ENCODE peak calls at places on chromosomes 5 and 9, in ten cellular contexts. One of them, this sample, is unnamed. For H3K9me3, the result is how much of the 10 kb centered on the place peaks cover.

GRCh38 chr5:142845954-142846398 is 75.8 kb downstream of the ARHGAP26 start:
- DNase-seq in esophagus squamous epithelium: no peak
- DNase-seq in IMR-90: no peak
- DNase-seq in astrocyte: no peak
- DNase-seq in left ventricle myocardium inferior: no peak
- DNase-seq in stomach: peak
- DNase-seq in cardiac muscle cell: no peak
- DNase-seq in ovary: no peak
- DNase-seq in H9: no peak
- DNase-seq in WERI-Rb-1: no peak
- DNase-seq in this sample: no peak

GRCh38 chr9:111759762-111760639 is 34.7 kb downstream of the SHOC1 start:
- DNase-seq in astrocyte: peak
- DNase-seq in cardiac muscle cell: peak
- DNase-seq in esophagus squamous epithelium: no peak
- DNase-seq in left ventricle myocardium inferior: no peak
- DNase-seq in IMR-90: peak
- DNase-seq in stomach: peak
- DNase-seq in H9: no peak
- DNase-seq in WERI-Rb-1: peak
- DNase-seq in ovary: no peak
- DNase-seq in this sample: no peak

GRCh38 chr9:26975728-26976707 is 19.8 kb downstream of the IFT74 start:
- DNase-seq in WERI-Rb-1: peak
- DNase-seq in H9: peak
- DNase-seq in esophagus squamous epithelium: no peak
- DNase-seq in ovary: no peak
- DNase-seq in astrocyte: peak
- DNase-seq in left ventricle myocardium inferior: no peak
- DNase-seq in IMR-90: peak
- DNase-seq in stomach: peak
- DNase-seq in cardiac muscle cell: peak
- DNase-seq in this sample: no peak

GRCh38 chr5:10989577-10990263 is 228.7 kb upstream of the DAP start:
- DNase-seq in stomach: no peak
- DNase-seq in esophagus squamous epithelium: no peak
- DNase-seq in WERI-Rb-1: no peak
- DNase-seq in H9: no peak
- DNase-seq in astrocyte: no peak
- DNase-seq in cardiac muscle cell: no peak
- DNase-seq in ovary: no peak
- DNase-seq in left ventricle myocardium inferior: no peak
- DNase-seq in IMR-90: no peak
- DNase-seq in this sample: no peak

GRCh38 chr9:138068601-138069035 is 191.0 kb downstream of the CACNA1B start:
- DNase-seq in astrocyte: no peak
- DNase-seq in stomach: peak
- DNase-seq in ovary: no peak
- DNase-seq in left ventricle myocardium inferior: no peak
- DNase-seq in cardiac muscle cell: no peak
- DNase-seq in WERI-Rb-1: no peak
- DNase-seq in esophagus squamous epithelium: no peak
- DNase-seq in IMR-90: no peak
- DNase-seq in H9: peak
- DNase-seq in this sample: no peak

GRCh38 chr5:157592594-157592993 is 17.0 kb upstream of the ADAM19 start:
- DNase-seq in H9: no peak
- DNase-seq in IMR-90: no peak
- DNase-seq in esophagus squamous epithelium: no peak
- DNase-seq in cardiac muscle cell: no peak
- DNase-seq in astrocyte: no peak
- DNase-seq in WERI-Rb-1: no peak
- DNase-seq in left ventricle myocardium inferior: no peak
- DNase-seq in stomach: no peak
- DNase-seq in ovary: no peak
- DNase-seq in this sample: no peak

GRCh38 chr5:150624334-150625163 is 15.9 kb upstream of the SYNPO start:
- DNase-seq in H9: peak
- DNase-seq in esophagus squamous epithelium: no peak
- DNase-seq in ovary: no peak
- DNase-seq in left ventricle myocardium inferior: peak
- DNase-seq in stomach: no peak
- DNase-seq in IMR-90: no peak
- DNase-seq in cardiac muscle cell: peak
- DNase-seq in WERI-Rb-1: no peak
- DNase-seq in astrocyte: no peak
- DNase-seq in this sample: peak

GRCh38 chr5:135269224-135269623 is 129.8 kb downstream of the MACROH2A1 start:
- DNase-seq in stomach: no peak
- DNase-seq in ovary: no peak
- DNase-seq in cardiac muscle cell: no peak
- DNase-seq in WERI-Rb-1: no peak
- DNase-seq in left ventricle myocardium inferior: no peak
- DNase-seq in esophagus squamous epithelium: no peak
- DNase-seq in H9: no peak
- DNase-seq in astrocyte: no peak
- DNase-seq in IMR-90: peak
- DNase-seq in this sample: no peak

GRCh38 chr9:79522793-79523192 is 49.0 kb upstream of the TLE4 start:
- DNase-seq in astrocyte: no peak
- DNase-seq in left ventricle myocardium inferior: no peak
- DNase-seq in ovary: no peak
- DNase-seq in IMR-90: no peak
- DNase-seq in stomach: no peak
- DNase-seq in cardiac muscle cell: no peak
- DNase-seq in H9: no peak
- DNase-seq in esophagus squamous epithelium: no peak
- DNase-seq in WERI-Rb-1: no peak
- DNase-seq in this sample: no peak

GRCh38 chr5:137401946-137402345 is 97.2 kb downstream of the SPOCK1 start:
- DNase-seq in H9: no peak
- DNase-seq in left ventricle myocardium inferior: no peak
- DNase-seq in astrocyte: no peak
- DNase-seq in WERI-Rb-1: no peak
- DNase-seq in stomach: no peak
- DNase-seq in IMR-90: no peak
- DNase-seq in cardiac muscle cell: no peak
- DNase-seq in esophagus squamous epithelium: no peak
- DNase-seq in ovary: no peak
- DNase-seq in this sample: no peak

GRCh38 chr5:111805071-111805470 is 48.1 kb upstream of the NREP start:
- DNase-seq in IMR-90: no peak
- DNase-seq in astrocyte: no peak
- DNase-seq in left ventricle myocardium inferior: no peak
- DNase-seq in esophagus squamous epithelium: no peak
- DNase-seq in stomach: no peak
- DNase-seq in WERI-Rb-1: no peak
- DNase-seq in ovary: no peak
- DNase-seq in H9: no peak
- DNase-seq in cardiac muscle cell: no peak
- DNase-seq in this sample: no peak

GRCh38 chr5:157539623-157540022 is 36.0 kb downstream of the ADAM19 start:
- DNase-seq in cardiac muscle cell: no peak
- DNase-seq in stomach: no peak
- DNase-seq in esophagus squamous epithelium: no peak
- DNase-seq in ovary: no peak
- DNase-seq in left ventricle myocardium inferior: no peak
- DNase-seq in IMR-90: peak
- DNase-seq in WERI-Rb-1: no peak
- DNase-seq in astrocyte: no peak
- DNase-seq in H9: no peak
- DNase-seq in this sample: no peak

GRCh38 chr9:120982851-120983250 is 56.3 kb upstream of the TRAF1 start:
- DNase-seq in astrocyte: no peak
- DNase-seq in IMR-90: peak
- DNase-seq in cardiac muscle cell: peak
- DNase-seq in esophagus squamous epithelium: no peak
- DNase-seq in stomach: no peak
- DNase-seq in WERI-Rb-1: no peak
- DNase-seq in left ventricle myocardium inferior: no peak
- DNase-seq in ovary: no peak
- DNase-seq in H9: no peak
- DNase-seq in this sample: no peak

GRCh38 chr5:141366016-141366896 is 2.3 kb downstream of the PCDHGA5 start:
- DNase-seq in ovary: no peak
- DNase-seq in esophagus squamous epithelium: no peak
- DNase-seq in stomach: no peak
- DNase-seq in IMR-90: no peak
- DNase-seq in astrocyte: no peak
- DNase-seq in left ventricle myocardium inferior: no peak
- DNase-seq in cardiac muscle cell: no peak
- DNase-seq in H9: no peak
- DNase-seq in WERI-Rb-1: no peak
- DNase-seq in this sample: no peak

GRCh38 chr5:141359790-141360426 is at the start of gene PCDHGB2:
- DNase-seq in ovary: no peak
- DNase-seq in IMR-90: peak
- DNase-seq in cardiac muscle cell: peak
- DNase-seq in astrocyte: peak
- DNase-seq in stomach: no peak
- DNase-seq in esophagus squamous epithelium: no peak
- DNase-seq in H9: peak
- DNase-seq in WERI-Rb-1: no peak
- DNase-seq in left ventricle myocardium inferior: no peak
- DNase-seq in this sample: no peak

GRCh38 chr5:141362719-141363118 is 1.2 kb upstream of the PCDHGA5 start:
- DNase-seq in left ventricle myocardium inferior: no peak
- DNase-seq in WERI-Rb-1: no peak
- DNase-seq in cardiac muscle cell: no peak
- DNase-seq in H9: no peak
- DNase-seq in astrocyte: no peak
- DNase-seq in stomach: no peak
- DNase-seq in IMR-90: no peak
- DNase-seq in esophagus squamous epithelium: no peak
- DNase-seq in ovary: no peak
- DNase-seq in this sample: no peak

GRCh38 chr5:141360685-141361084 is 891 bp downstream of the PCDHGB2 start:
- DNase-seq in left ventricle myocardium inferior: no peak
- DNase-seq in stomach: no peak
- DNase-seq in cardiac muscle cell: no peak
- DNase-seq in IMR-90: no peak
- DNase-seq in ovary: no peak
- DNase-seq in esophagus squamous epithelium: no peak
- DNase-seq in astrocyte: no peak
- DNase-seq in WERI-Rb-1: no peak
- DNase-seq in H9: no peak
- DNase-seq in this sample: no peak

DNA sequence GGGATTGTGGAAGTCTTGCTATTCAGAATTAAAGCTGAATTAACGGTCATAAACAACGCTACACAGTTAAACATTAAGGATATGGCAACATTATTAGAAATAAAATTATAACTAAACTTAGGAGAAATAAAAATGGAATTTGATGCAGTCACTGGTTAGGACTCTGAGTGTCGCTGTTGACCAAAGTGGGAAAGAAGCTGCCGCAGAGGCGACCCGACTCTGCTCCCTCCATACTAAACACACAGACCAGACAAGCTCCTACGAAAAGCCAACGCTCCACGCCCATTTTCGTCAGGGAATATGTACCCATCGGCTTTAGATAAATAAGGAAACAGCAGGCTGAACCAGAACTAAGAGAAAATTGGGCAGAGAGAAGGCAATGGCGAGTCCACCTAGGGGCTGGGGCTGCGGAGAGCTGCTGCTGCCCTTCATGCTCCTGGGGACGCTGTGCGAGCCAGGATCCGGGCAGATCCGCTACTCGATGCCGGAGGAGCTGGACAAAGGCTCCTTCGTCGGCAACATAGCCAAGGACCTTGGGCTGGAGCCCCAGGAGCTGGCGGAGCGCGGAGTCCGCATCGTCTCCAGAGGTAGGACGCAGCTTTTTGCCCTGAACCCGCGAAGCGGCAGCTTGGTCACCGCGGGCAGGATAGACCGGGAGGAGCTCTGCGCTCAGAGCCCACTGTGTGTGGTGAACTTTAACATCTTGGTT is at the start of gene PCDHGA5:
- DNase-seq in cardiac muscle cell: peak
- DNase-seq in H9: no peak
- DNase-seq in left ventricle myocardium inferior: no peak
- DNase-seq in stomach: no peak
- DNase-seq in ovary: no peak
- DNase-seq in WERI-Rb-1: no peak
- DNase-seq in IMR-90: peak
- DNase-seq in astrocyte: peak
- DNase-seq in esophagus squamous epithelium: no peak
- DNase-seq in this sample: no peak
- H3K9me3 ChIP-seq in cardiac muscle cell: under half
- H3K9me3 ChIP-seq in H9: under half
- H3K9me3 ChIP-seq in left ventricle myocardium inferior: half or more
- H3K9me3 ChIP-seq in stomach: half or more
- H3K9me3 ChIP-seq in ovary: under half
- H3K9me3 ChIP-seq in WERI-Rb-1: under half
- H3K9me3 ChIP-seq in IMR-90: half or more
- H3K9me3 ChIP-seq in astrocyte: half or more
- H3K9me3 ChIP-seq in esophagus squamous epithelium: under half
- H3K9me3 ChIP-seq in this sample: under half

GRCh38 chr9:5644522-5644921 is 15.6 kb downstream of the RIC1 start:
- DNase-seq in cardiac muscle cell: no peak
- DNase-seq in astrocyte: no peak
- DNase-seq in ovary: no peak
- DNase-seq in WERI-Rb-1: no peak
- DNase-seq in H9: no peak
- DNase-seq in left ventricle myocardium inferior: no peak
- DNase-seq in stomach: no peak
- DNase-seq in IMR-90: peak
- DNase-seq in esophagus squamous epithelium: no peak
- DNase-seq in this sample: no peak
- H3K9me3 ChIP-seq in cardiac muscle cell: under half
- H3K9me3 ChIP-seq in astrocyte: under half
- H3K9me3 ChIP-seq in ovary: under half
- H3K9me3 ChIP-seq in WERI-Rb-1: under half
- H3K9me3 ChIP-seq in H9: under half
- H3K9me3 ChIP-seq in left ventricle myocardium inferior: under half
- H3K9me3 ChIP-seq in stomach: under half
- H3K9me3 ChIP-seq in IMR-90: under half
- H3K9me3 ChIP-seq in esophagus squamous epithelium: under half
- H3K9me3 ChIP-seq in this sample: under half

GRCh38 chr9:88403340-88403739 is 15.1 kb downstream of the SPIN1 start:
- DNase-seq in H9: no peak
- DNase-seq in cardiac muscle cell: no peak
- DNase-seq in esophagus squamous epithelium: no peak
- DNase-seq in astrocyte: no peak
- DNase-seq in left ventricle myocardium inferior: no peak
- DNase-seq in WERI-Rb-1: no peak
- DNase-seq in ovary: no peak
- DNase-seq in stomach: no peak
- DNase-seq in IMR-90: no peak
- DNase-seq in this sample: no peak
- H3K9me3 ChIP-seq in H9: under half
- H3K9me3 ChIP-seq in cardiac muscle cell: under half
- H3K9me3 ChIP-seq in esophagus squamous epithelium: under half
- H3K9me3 ChIP-seq in astrocyte: under half
- H3K9me3 ChIP-seq in left ventricle myocardium inferior: under half
- H3K9me3 ChIP-seq in WERI-Rb-1: under half
- H3K9me3 ChIP-seq in ovary: under half
- H3K9me3 ChIP-seq in stomach: under half
- H3K9me3 ChIP-seq in IMR-90: under half
- H3K9me3 ChIP-seq in this sample: under half

DNA sequence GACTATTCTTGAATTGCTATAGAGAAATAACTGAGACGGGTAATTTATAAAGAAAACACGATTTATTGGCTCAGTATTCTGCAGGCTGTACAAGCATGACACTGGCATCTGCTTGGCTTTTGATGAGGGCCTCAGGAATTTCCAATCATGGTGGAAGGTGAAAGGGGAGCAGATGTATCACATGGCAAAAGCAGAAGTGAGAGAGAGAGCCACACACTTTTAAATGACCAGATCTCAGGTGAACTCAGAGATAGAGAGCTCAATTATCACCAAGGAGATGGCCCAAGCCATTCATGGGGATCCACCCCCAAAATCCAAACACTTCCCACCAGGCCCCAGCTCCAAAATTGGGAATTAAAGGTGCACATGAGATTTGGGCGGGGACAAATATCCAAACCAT is 15.3 kb downstream of the GABRA1 start:
- DNase-seq in esophagus squamous epithelium: no peak
- DNase-seq in astrocyte: no peak
- DNase-seq in WERI-Rb-1: no peak
- DNase-seq in H9: no peak
- DNase-seq in left ventricle myocardium inferior: no peak
- DNase-seq in cardiac muscle cell: no peak
- DNase-seq in IMR-90: no peak
- DNase-seq in stomach: no peak
- DNase-seq in ovary: no peak
- DNase-seq in this sample: no peak
- H3K9me3 ChIP-seq in esophagus squamous epithelium: under half
- H3K9me3 ChIP-seq in astrocyte: under half
- H3K9me3 ChIP-seq in WERI-Rb-1: under half
- H3K9me3 ChIP-seq in H9: under half
- H3K9me3 ChIP-seq in left ventricle myocardium inferior: under half
- H3K9me3 ChIP-seq in cardiac muscle cell: under half
- H3K9me3 ChIP-seq in IMR-90: under half
- H3K9me3 ChIP-seq in stomach: under half
- H3K9me3 ChIP-seq in ovary: under half
- H3K9me3 ChIP-seq in this sample: under half